ENCODE peak calls at places on chromosome 7, in nine cellular contexts. W, E, H, Z, J, M, P, O and S are unnamed samples.

GRCh38 chr7:5229451-5230271 is 39.6 kb downstream of the WIPI2 start:
- DNase-seq in P (no peak), M (no peak), O (no peak), E (no peak), W (no peak), Z (no peak), H (no peak), J (no peak), S (no peak)

GRCh38 chr7:68440870-68441269 is 1157.4 kb upstream of the AUTS2 start:
- DNase-seq in W (no peak), H (no peak), Z (no peak), E (no peak), P (no peak), O (no peak), J (peak; percentile 79), M (no peak), S (no peak)

GRCh38 chr7:17021205-17021604 is 139.4 kb upstream of the AGR3 start:
- DNase-seq in W (no peak), E (peak; percentile 81), J (no peak), O (no peak), Z (no peak), P (no peak), H (peak; percentile 28), M (no peak), S (peak; percentile 94)

GRCh38 chr7:106064836-106065559 is 47.1 kb downstream of the SYPL1 start:
- DNase-seq in W (no peak), H (peak; percentile 68), P (no peak), E (peak; percentile 95), J (peak; percentile 70), O (no peak), Z (no peak), M (peak; percentile 80), S (peak; percentile 99)

GRCh38 chr7:13293264-13294002 is 606.0 kb downstream of the ARL4A start:
- DNase-seq in E (peak; percentile 49), P (no peak), O (no peak), Z (no peak), W (no peak), H (no peak), M (no peak), J (peak; percentile 35), S (no peak)

GRCh38 chr7:1844336-1844955 is 174.4 kb downstream of the ELFN1 start:
- DNase-seq in Z (no peak), E (no peak), J (no peak), M (peak; percentile 13), H (no peak), O (no peak), W (no peak), P (no peak), S (no peak)

GRCh38 chr7:28587211-28587610 is 174.9 kb downstream of the CREB5 start:
- DNase-seq in O (no peak), P (no peak), M (no peak), Z (no peak), W (no peak), J (no peak), H (no peak), E (peak; percentile 58), S (peak; percentile 79)

GRCh38 chr7:106010331-106010730 is 47.3 kb downstream of the CDHR3 start:
- DNase-seq in O (no peak), E (peak; percentile 22), Z (no peak), H (no peak), W (no peak), M (no peak), P (no peak), J (peak; percentile 29), S (peak; percentile 68)

GRCh38 chr7:51324206-51324884 is 7.7 kb upstream of the COBL start:
- DNase-seq in W (no peak), O (no peak), M (no peak), H (no peak), P (no peak), J (peak; percentile 39), E (no peak), Z (no peak), S (peak; percentile 75)

GRCh38 chr7:27156508-27156898 is at the start of gene HOXA7:
- DNase-seq in O (no peak), W (no peak), H (no peak), E (no peak), P (no peak), M (no peak), J (peak; percentile 88), Z (no peak), S (no peak)

GRCh38 chr7:136056827-136057226 is 79.7 kb upstream of the MTPN start:
- DNase-seq in E (no peak), J (no peak), H (no peak), M (no peak), O (peak; percentile 35), Z (no peak), W (no peak), P (no peak), S (no peak)

GRCh38 chr7:44431091-44431608 is 59.3 kb downstream of the NUDCD3 start:
- DNase-seq in Z (peak; percentile 5), P (no peak), O (peak; percentile 36), H (no peak), M (no peak), J (no peak), W (peak; percentile 25), E (no peak), S (no peak)

GRCh38 chr7:1823376-1824150 is 153.5 kb downstream of the ELFN1 start:
- DNase-seq in M (no peak), W (no peak), H (no peak), O (no peak), J (no peak), P (no peak), Z (no peak), E (no peak), S (no peak)

GRCh38 chr7:25662881-25663588 is 434.7 kb upstream of the NPVF start:
- DNase-seq in J (peak; percentile 4), H (no peak), E (no peak), P (no peak), W (no peak), Z (no peak), M (no peak), O (no peak), S (no peak)

GRCh38 chr7:137933270-137934017 is 68.4 kb downstream of the CREB3L2 start:
- DNase-seq in O (no peak), H (peak; percentile 71), P (no peak), M (no peak), J (no peak), W (no peak), Z (no peak), E (peak; percentile 82), S (peak; percentile 48)

GRCh38 chr7:73991522-73992103 is 36.4 kb upstream of the ELN start:
- DNase-seq in W (no peak), J (no peak), M (no peak), Z (no peak), E (peak; percentile 18), O (no peak), H (no peak), P (no peak), S (no peak)

GRCh38 chr7:4113271-4113670 is 568.8 kb upstream of the FOXK1 start:
- DNase-seq in E (no peak), P (no peak), H (no peak), M (no peak), J (no peak), O (no peak), Z (no peak), W (no peak), S (no peak)